ENCODE peak calls at places on chromosomes 3 and 15, in nine cellular contexts. T is endothelial cell of umbilical vein, Y is cardiac muscle cell, F is pancreas, D is thoracic aorta, E is esophagus squamous epithelium, S is lung, P is fibroblast of lung, C is psoas muscle. U is an unnamed sample.
A peak's percentile ranks its signal among the peaks of the same experiment; 100 is the strongest.

GRCh38 chr3:191070201-191070600 is 128.8 kb upstream of the OSTN start:
- DNase-seq in T (no peak), Y (peak; percentile 90), F (no peak), D (no peak), E (no peak), S (no peak), P (peak; percentile 95), C (no peak), U (no peak)

GRCh38 chr3:74271541-74271940 is 342.9 kb downstream of the CNTN3 start:
- DNase-seq in T (no peak), Y (no peak), F (no peak), D (no peak), E (no peak), S (no peak), P (no peak), C (no peak), U (no peak)

GRCh38 chr15:70057931-70058641 is 39.6 kb downstream of the TLE3 start:
- DNase-seq in T (no peak), Y (no peak), F (no peak), D (no peak), E (no peak), S (no peak), P (no peak), C (no peak), U (no peak)

GRCh38 chr15:58410353-58410752 is 21.4 kb upstream of the LIPC start:
- DNase-seq in T (peak; percentile 20), Y (peak; percentile 41), F (no peak), D (no peak), E (no peak), S (no peak), P (no peak), C (no peak), U (no peak)

GRCh38 chr15:68684476-68684875 is 105.7 kb downstream of the CORO2B start:
- DNase-seq in T (no peak), Y (no peak), F (no peak), D (no peak), E (no peak), S (no peak), P (no peak), C (no peak), U (no peak)

GRCh38 chr3:134516905-134517304 is 31.0 kb downstream of the CEP63 start:
- DNase-seq in T (no peak), Y (peak; percentile 29), F (no peak), D (no peak), E (no peak), S (no peak), P (no peak), C (no peak), U (no peak)

GRCh38 chr3:184543848-184544512 is 17.6 kb upstream of the EPHB3 start:
- DNase-seq in T (peak; percentile 70), Y (peak; percentile 84), F (peak; percentile 78), D (peak; percentile 33), E (peak; percentile 18), S (peak; percentile 84), P (peak; percentile 52), C (peak; percentile 74), U (peak; percentile 83)

GRCh38 chr15:39478996-39479395 is 101.9 kb upstream of the THBS1 start:
- DNase-seq in T (no peak), Y (no peak), F (no peak), D (no peak), E (no peak), S (no peak), P (no peak), C (no peak), U (no peak)

GRCh38 chr3:28916713-28917499 is 364.0 kb upstream of the RBMS3 start:
- DNase-seq in T (peak; percentile 96), Y (peak; percentile 94), F (no peak), D (peak; percentile 19), E (no peak), S (peak; percentile 33), P (peak; percentile 79), C (peak; percentile 78), U (peak; percentile 35)

GRCh38 chr15:73927003-73927475 is 777 bp downstream of the LOXL1 start:
- DNase-seq in T (peak; percentile 27), Y (peak; percentile 33), F (peak; percentile 89), D (no peak), E (no peak), S (no peak), P (no peak), C (peak; percentile 77), U (no peak)

GRCh38 chr3:171824824-171825221 is 14.5 kb upstream of the PLD1 start:
- DNase-seq in T (no peak), Y (peak; percentile 65), F (no peak), D (no peak), E (no peak), S (no peak), P (peak; percentile 74), C (no peak), U (no peak)

GRCh38 chr15:57591237-57591821 is 375 bp upstream of the MYZAP start:
- DNase-seq in T (peak; percentile 15), Y (no peak), F (no peak), D (no peak), E (no peak), S (no peak), P (no peak), C (no peak), U (no peak)

GRCh38 chr3:35215525-35216500 is 423.5 kb upstream of the ARPP21 start:
- DNase-seq in T (no peak), Y (no peak), F (peak; percentile 14), D (no peak), E (no peak), S (no peak), P (no peak), C (no peak), U (no peak)

GRCh38 chr3:71987089-71987735 is 202.3 kb upstream of the PROK2 start:
- DNase-seq in T (peak; percentile 6), Y (peak; percentile 27), F (no peak), D (no peak), E (no peak), S (no peak), P (peak; percentile 6), C (no peak), U (peak; percentile 38)

GRCh38 chr3:112773864-112774263 is 72.8 kb downstream of the CD200R1L start:
- DNase-seq in T (no peak), Y (no peak), F (no peak), D (no peak), E (no peak), S (no peak), P (peak; percentile 78), C (no peak), U (no peak)

GRCh38 chr15:26634319-26634718 is 138.5 kb downstream of the GABRB3 start:
- DNase-seq in T (no peak), Y (no peak), F (no peak), D (no peak), E (no peak), S (no peak), P (no peak), C (no peak), U (peak; percentile 41)

DNA sequence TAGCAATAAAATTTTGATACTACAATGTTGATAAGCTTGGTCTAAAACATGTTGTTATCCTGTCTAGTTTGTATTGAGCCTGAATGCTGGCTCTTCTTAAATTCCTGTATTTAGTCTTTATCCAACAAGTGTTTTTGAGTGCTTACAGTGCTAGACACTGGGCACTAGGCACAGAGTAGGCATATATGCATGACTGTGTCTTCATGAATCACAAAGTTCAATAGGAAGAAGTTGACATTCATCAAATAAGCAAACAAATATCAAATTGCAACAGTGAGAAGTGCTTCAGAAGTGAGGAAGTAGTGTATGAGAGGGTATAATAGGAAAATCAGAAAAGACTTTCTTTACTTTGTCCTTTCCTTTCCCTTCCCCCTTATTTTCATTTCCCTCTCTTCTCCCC is 6.8 kb downstream of the CD96 start:
- DNase-seq in T (no peak), Y (no peak), F (no peak), D (no peak), E (no peak), S (no peak), P (no peak), C (no peak), U (no peak)
- H3K4me3 ChIP-seq in T (no peak overlapping the region), Y (no peak overlapping the region), F (no peak overlapping the region), D (no peak overlapping the region), E (no peak overlapping the region), S (no peak overlapping the region), P (no peak overlapping the region), C (no peak overlapping the region), U (no peak overlapping the region)

DNA sequence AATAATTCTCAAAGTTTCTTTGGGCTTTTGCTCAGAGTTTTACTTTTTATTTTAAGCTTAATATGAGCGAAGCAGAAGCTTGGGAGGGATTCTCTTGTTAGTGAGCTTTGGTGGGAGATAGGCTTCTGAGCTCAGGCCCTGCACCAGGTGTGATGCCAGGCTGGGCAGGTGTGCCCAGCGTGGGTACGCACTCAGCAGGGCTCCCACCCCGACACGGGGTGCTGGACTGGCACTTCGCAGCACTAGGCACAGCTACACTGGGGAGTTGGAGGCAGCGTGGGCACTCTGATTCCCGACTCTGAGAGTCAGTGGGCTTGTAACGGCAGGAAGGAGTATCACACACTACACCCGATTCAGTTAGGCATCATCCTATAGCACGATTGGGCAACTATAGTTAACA is 244.0 kb downstream of the KLF13 start:
- DNase-seq in T (no peak), Y (no peak), F (no peak), D (no peak), E (no peak), S (no peak), P (no peak), C (no peak), U (no peak)
- TF ChIP-seq CTCF in T (no peak), Y (no peak), F (no peak), D (no peak), E (no peak), S (no peak), P (no peak), C (no peak), U (no peak)

GRCh38 chr15:75578206-75578947 is 738 bp downstream of the PTPN9 start:
- DNase-seq in T (peak; percentile 11), Y (no peak), F (peak; percentile 30), D (no peak), E (no peak), S (peak; percentile 29), P (peak; percentile 34), C (peak; percentile 57), U (peak; percentile 20)

GRCh38 chr15:75577401-75578205 is 1.5 kb downstream of the PTPN9 start:
- DNase-seq in T (peak; percentile 26), Y (peak; percentile 32), F (no peak), D (no peak), E (no peak), S (no peak), P (peak; percentile 26), C (no peak), U (no peak)

GRCh38 chr15:75584121-75584520 is 5.0 kb upstream of the PTPN9 start:
- DNase-seq in T (no peak), Y (no peak), F (no peak), D (no peak), E (no peak), S (no peak), P (peak; percentile 44), C (no peak), U (no peak)

GRCh38 chr15:75583689-75584088 is 4.6 kb upstream of the PTPN9 start:
- DNase-seq in T (no peak), Y (no peak), F (no peak), D (no peak), E (no peak), S (no peak), P (no peak), C (no peak), U (peak; percentile 18)

GRCh38 chr15:75578948-75579908 is at the start of gene PTPN9:
- DNase-seq in T (peak; percentile 73), Y (peak; percentile 85), F (peak; percentile 75), D (peak; percentile 9), E (no peak), S (peak; percentile 76), P (peak; percentile 81), C (peak; percentile 90), U (peak; percentile 88)
- H3K36me3 ChIP-seq in T (no peaks in the 10 kb centered on the region), Y (no peaks in the 10 kb centered on the region), F (no peaks in the 10 kb centered on the region), D (no peaks in the 10 kb centered on the region), E (no peaks in the 10 kb centered on the region), S (no peaks in the 10 kb centered on the region), P (no peaks in the 10 kb centered on the region), C (no peaks in the 10 kb centered on the region), U (peaks cover 9% of the 10 kb centered on the region)

GRCh38 chr15:41513282-41514227 is at the start of gene LTK:
- DNase-seq in T (no peak), Y (no peak), F (peak; percentile 28), D (no peak), E (no peak), S (no peak), P (no peak), C (no peak), U (peak; percentile 91)
- H3K4me3 ChIP-seq in T (no peak within 1 kb of the TSS), Y (peak within 1 kb of the TSS; percentile 39), F (peak within 1 kb of the TSS; percentile 15), D (peak within 1 kb of the TSS; percentile 61), E (peak within 1 kb of the TSS; percentile 36), S (peak within 1 kb of the TSS; percentile 39), P (peak within 1 kb of the TSS; percentile 44), C (peak within 1 kb of the TSS; percentile 54), U (peak within 1 kb of the TSS; percentile 86)